ENCODE peak calls at places on chromosomes 13 and 19, in seven cellular contexts. T is A549, M is heart left ventricle, Z is GM12892, E is tibial nerve, O is K562, S is ovary. K is an unnamed sample.

GRCh38 chr19:38793186-38793585 is 4.2 kb downstream of the LGALS7B start:
- DNase-seq in O (no peak), M (no peak), S (no peak), Z (no peak), E (no peak), T (no peak), K (no peak)

GRCh38 chr13:111422352-111422751 is 101.9 kb downstream of the TEX29 start:
- DNase-seq in T (no peak), O (no peak), Z (no peak), M (no peak), E (no peak), S (no peak), K (no peak)

GRCh38 chr19:8323781-8324185 is 2.5 kb downstream of the RPS28 start:
- DNase-seq in M (no peak), E (no peak), O (peak; percentile 19), T (no peak), S (no peak), Z (no peak), K (no peak)

GRCh38 chr13:22926176-22927007 is 254.4 kb upstream of the SGCG start:
- DNase-seq in Z (no peak), S (peak; percentile 88), T (no peak), M (peak; percentile 81), E (peak; percentile 41), O (peak; percentile 88), K (no peak)

GRCh38 chr19:8526345-8527062 is 12.5 kb upstream of the ZNF414 start:
- DNase-seq in M (peak; percentile 93), O (peak; percentile 84), Z (no peak), T (peak; percentile 86), E (peak; percentile 82), S (peak; percentile 96), K (peak; percentile 75)

GRCh38 chr13:61107989-61108388 is 307.7 kb downstream of the PCDH20 start:
- DNase-seq in O (no peak), S (no peak), E (no peak), Z (no peak), T (no peak), M (no peak), K (no peak)

GRCh38 chr19:33302974-33303790 is 848 bp upstream of the CEBPA start:
- DNase-seq in O (peak; percentile 25), Z (no peak), M (peak; percentile 58), T (peak; percentile 73), E (no peak), S (peak; percentile 52), K (no peak)

GRCh38 chr19:4375164-4375619 is 25.2 kb downstream of the SH3GL1 start:
- DNase-seq in O (peak; percentile 74), M (peak; percentile 38), Z (no peak), S (peak; percentile 46), E (no peak), T (peak; percentile 47), K (no peak)

GRCh38 chr19:13861714-13862531 is 15.0 kb upstream of the NANOS3 start:
- DNase-seq in S (peak; percentile 98), Z (peak; percentile 94), T (peak; percentile 90), O (peak; percentile 93), M (peak; percentile 95), E (peak; percentile 88), K (peak; percentile 95)
- TF ChIP-seq POLR2A in S (peak; percentile 48), Z (peak; percentile 75), T (no peak), O (peak; percentile 62), M (no peak), E (peak; percentile 14), K (peak; percentile 28)

GRCh38 chr19:1271528-1272422 is 2.6 kb downstream of the CIRBP start:
- DNase-seq in O (no peak), Z (no peak), M (no peak), S (peak; percentile 49), E (no peak), T (no peak), K (no peak)
- TF ChIP-seq POLR2A in O (peak; percentile 23), Z (peak; percentile 45), M (no peak), S (no peak), E (no peak), T (no peak), K (no peak)

GRCh38 chr13:31922724-31923123 is 108.8 kb upstream of the FRY start:
- DNase-seq in S (no peak), O (no peak), E (no peak), Z (no peak), T (no peak), M (no peak), K (no peak)

GRCh38 chr13:31927219-31927653 is 104.3 kb upstream of the FRY start:
- DNase-seq in S (no peak), M (peak; percentile 31), O (no peak), E (no peak), Z (no peak), T (no peak), K (no peak)

GRCh38 chr13:31923134-31923763 is 108.3 kb upstream of the FRY start:
- DNase-seq in Z (no peak), S (no peak), E (no peak), T (no peak), M (no peak), O (no peak), K (no peak)

GRCh38 chr13:31929031-31929770 is 102.4 kb upstream of the FRY start:
- DNase-seq in O (no peak), E (no peak), M (no peak), T (no peak), S (no peak), Z (no peak), K (no peak)

GRCh38 chr13:31925079-31925478 is 106.5 kb upstream of the FRY start:
- DNase-seq in M (no peak), O (no peak), Z (no peak), E (no peak), T (no peak), S (no peak), K (no peak)
- TF ChIP-seq POLR2A in M (no peak), O (no peak), Z (no peak), E (no peak), T (no peak), S (no peak), K (no peak)

DNA sequence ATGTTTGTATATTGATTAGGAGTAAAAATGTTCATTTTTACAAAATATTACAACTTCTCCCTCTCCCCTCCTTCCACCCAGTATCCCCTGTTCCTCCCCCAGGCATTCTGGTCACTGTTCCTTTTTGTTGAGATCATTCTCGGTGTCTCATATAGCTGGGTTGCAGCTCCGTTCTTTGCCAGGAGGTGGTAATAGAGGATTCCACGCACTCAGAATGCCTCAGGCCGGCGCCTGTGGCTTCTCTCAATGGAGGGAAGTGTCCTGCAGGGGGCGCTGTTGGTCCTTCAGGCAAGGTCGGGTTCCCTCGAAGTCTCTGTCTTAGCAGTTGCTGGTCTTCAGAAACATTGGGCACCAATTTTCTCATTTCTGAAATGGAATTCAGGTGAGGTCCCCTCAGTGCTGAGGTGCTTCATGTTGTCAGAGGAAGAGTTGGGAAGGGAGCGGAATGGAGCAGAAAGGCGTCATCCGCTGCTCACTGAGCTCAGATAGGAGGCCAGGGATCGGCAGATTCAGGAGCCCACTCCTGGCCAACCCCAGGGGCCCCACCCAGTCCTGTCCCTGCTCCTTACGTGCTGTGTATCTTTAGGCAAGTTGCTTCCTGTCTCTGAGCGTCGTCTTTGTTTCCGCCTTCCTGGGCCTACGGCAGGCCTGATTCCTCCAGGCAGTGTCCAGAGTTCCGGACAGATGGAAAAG is 10.3 kb upstream of the GARIN5A start:
- DNase-seq in E (no peak), M (no peak), O (peak; percentile 58), T (peak; percentile 92), Z (no peak), S (no peak), K (peak; percentile 53)
- TF ChIP-seq POLR2A in E (no peak), M (no peak), O (no peak), T (no peak), Z (no peak), S (no peak), K (no peak)

GRCh38 chr19:18282788-18283141 is 1.3 kb upstream of the JUND start:
- DNase-seq in M (no peak), Z (no peak), O (peak; percentile 39), S (peak; percentile 59), T (peak; percentile 65), E (no peak), K (no peak)

GRCh38 chr19:18282021-18282787 is 782 bp upstream of the JUND start:
- DNase-seq in Z (no peak), T (no peak), M (no peak), O (no peak), S (peak; percentile 76), E (no peak), K (peak; percentile 55)

GRCh38 chr19:18286973-18287635 is 5.7 kb upstream of the JUND start:
- DNase-seq in Z (no peak), O (no peak), E (no peak), T (no peak), S (peak; percentile 31), M (peak; percentile 12), K (no peak)

GRCh38 chr19:18283338-18283737 is 1.9 kb upstream of the JUND start:
- DNase-seq in Z (no peak), M (no peak), S (peak; percentile 49), E (no peak), T (no peak), O (no peak), K (no peak)

DNA sequence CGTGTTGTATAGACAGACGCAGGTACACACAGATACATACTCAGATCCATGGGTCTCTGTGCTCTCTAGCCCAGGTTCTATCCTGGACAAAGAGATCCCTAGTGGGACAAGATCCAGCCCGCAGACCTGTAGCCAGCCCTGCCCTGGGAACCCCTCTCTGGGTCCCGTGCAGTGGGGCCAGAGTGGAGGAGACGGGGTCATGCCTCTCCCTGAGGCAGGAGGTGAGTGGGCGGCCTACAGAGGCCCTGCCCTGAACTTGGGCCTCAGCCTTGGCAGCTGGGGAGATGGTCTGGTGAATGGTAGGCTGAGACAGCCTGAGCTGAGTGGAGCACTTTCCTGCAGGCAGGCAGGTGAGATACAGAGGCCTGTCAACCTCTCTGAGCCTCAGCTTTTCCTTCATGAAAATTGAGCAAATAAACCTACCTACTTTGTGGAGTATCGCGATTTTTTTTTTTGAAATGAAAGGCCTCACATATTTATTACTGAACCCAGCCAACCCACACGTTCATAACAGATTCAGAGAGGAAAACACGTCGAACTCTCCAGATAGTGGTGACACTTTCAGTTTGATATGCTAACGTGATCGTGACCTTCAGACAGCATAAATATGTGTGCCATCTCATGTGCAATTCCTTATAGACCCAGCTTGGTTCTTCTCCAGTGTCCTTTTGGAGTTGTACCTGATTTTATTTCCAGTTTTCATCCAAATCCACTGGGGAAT is 3.4 kb upstream of the JUND start:
- DNase-seq in M (no peak), O (no peak), T (no peak), E (no peak), S (no peak), Z (no peak), K (no peak)
- TF ChIP-seq POLR2A in M (no peak), O (no peak), T (no peak), E (no peak), S (no peak), Z (no peak), K (no peak)